ENCODE peak calls at places on chromosomes 16 and 17, in nine cellular contexts. One of them, this sample, is unnamed.

GRCh38 chr16:23434380-23434779 is 18.6 kb downstream of the COG7 start:
- DNase-seq in IMR-90: peak; percentile 74
- DNase-seq in spleen: no peak
- DNase-seq in RWPE1: peak; percentile 57
- DNase-seq in neural crest cell: peak; percentile 26
- DNase-seq in AG09309: no peak
- DNase-seq in right atrium auricular region: no peak
- DNase-seq in progenitor cell of endocrine pancreas: no peak
- DNase-seq in GM12865: peak; percentile 82
- DNase-seq in this sample: no peak

GRCh38 chr17:49993423-49994037 is 1.5 kb downstream of the DLX3 start:
- DNase-seq in right atrium auricular region: no peak
- DNase-seq in progenitor cell of endocrine pancreas: peak; percentile 37
- DNase-seq in neural crest cell: no peak
- DNase-seq in GM12865: peak; percentile 30
- DNase-seq in RWPE1: no peak
- DNase-seq in spleen: no peak
- DNase-seq in AG09309: no peak
- DNase-seq in IMR-90: no peak
- DNase-seq in this sample: no peak

GRCh38 chr17:76515291-76515949 is 14.2 kb upstream of the RHBDF2 start:
- DNase-seq in RWPE1: no peak
- DNase-seq in GM12865: peak; percentile 91
- DNase-seq in neural crest cell: no peak
- DNase-seq in AG09309: peak; percentile 99
- DNase-seq in spleen: peak; percentile 86
- DNase-seq in right atrium auricular region: peak; percentile 96
- DNase-seq in progenitor cell of endocrine pancreas: no peak
- DNase-seq in IMR-90: peak; percentile 97
- DNase-seq in this sample: no peak

GRCh38 chr17:869067-869466 is 86.9 kb downstream of the MRM3 start:
- DNase-seq in IMR-90: peak; percentile 68
- DNase-seq in neural crest cell: no peak
- DNase-seq in AG09309: peak; percentile 47
- DNase-seq in right atrium auricular region: peak; percentile 88
- DNase-seq in progenitor cell of endocrine pancreas: no peak
- DNase-seq in spleen: no peak
- DNase-seq in GM12865: no peak
- DNase-seq in RWPE1: no peak
- DNase-seq in this sample: no peak

GRCh38 chr16:58414938-58415451 is 22.7 kb downstream of the GINS3 start:
- DNase-seq in AG09309: no peak
- DNase-seq in right atrium auricular region: no peak
- DNase-seq in spleen: no peak
- DNase-seq in progenitor cell of endocrine pancreas: no peak
- DNase-seq in GM12865: no peak
- DNase-seq in neural crest cell: no peak
- DNase-seq in RWPE1: no peak
- DNase-seq in IMR-90: peak; percentile 29
- DNase-seq in this sample: no peak

GRCh38 chr16:79047337-79047736 is 553.2 kb downstream of the MAF start:
- DNase-seq in GM12865: peak; percentile 14
- DNase-seq in right atrium auricular region: no peak
- DNase-seq in neural crest cell: no peak
- DNase-seq in RWPE1: peak; percentile 20
- DNase-seq in IMR-90: no peak
- DNase-seq in progenitor cell of endocrine pancreas: no peak
- DNase-seq in AG09309: no peak
- DNase-seq in spleen: no peak
- DNase-seq in this sample: peak; percentile 7

GRCh38 chr16:69691980-69692911 is 34.1 kb downstream of the NQO1 start:
- DNase-seq in neural crest cell: no peak
- DNase-seq in RWPE1: no peak
- DNase-seq in AG09309: no peak
- DNase-seq in spleen: no peak
- DNase-seq in right atrium auricular region: no peak
- DNase-seq in GM12865: peak; percentile 35
- DNase-seq in IMR-90: peak; percentile 73
- DNase-seq in progenitor cell of endocrine pancreas: no peak
- DNase-seq in this sample: no peak

GRCh38 chr16:2748757-2749455 is 3.5 kb upstream of the SRRM2 start:
- DNase-seq in RWPE1: no peak
- DNase-seq in spleen: peak; percentile 46
- DNase-seq in progenitor cell of endocrine pancreas: no peak
- DNase-seq in AG09309: no peak
- DNase-seq in neural crest cell: no peak
- DNase-seq in IMR-90: no peak
- DNase-seq in GM12865: no peak
- DNase-seq in right atrium auricular region: no peak
- DNase-seq in this sample: no peak

GRCh38 chr17:50110591-50111349 is 15.6 kb downstream of the PDK2 start:
- DNase-seq in right atrium auricular region: peak; percentile 84
- DNase-seq in IMR-90: no peak
- DNase-seq in RWPE1: no peak
- DNase-seq in AG09309: no peak
- DNase-seq in progenitor cell of endocrine pancreas: no peak
- DNase-seq in GM12865: no peak
- DNase-seq in spleen: no peak
- DNase-seq in neural crest cell: no peak
- DNase-seq in this sample: no peak

GRCh38 chr17:33987162-33987561 is 267.9 kb upstream of the CCL2 start:
- DNase-seq in AG09309: no peak
- DNase-seq in progenitor cell of endocrine pancreas: no peak
- DNase-seq in RWPE1: no peak
- DNase-seq in IMR-90: no peak
- DNase-seq in neural crest cell: no peak
- DNase-seq in spleen: no peak
- DNase-seq in right atrium auricular region: peak; percentile 5
- DNase-seq in GM12865: no peak
- DNase-seq in this sample: no peak

GRCh38 chr17:29581583-29582253 is 7.7 kb downstream of the GIT1 start:
- DNase-seq in IMR-90: no peak
- DNase-seq in RWPE1: peak; percentile 86
- DNase-seq in progenitor cell of endocrine pancreas: no peak
- DNase-seq in GM12865: no peak
- DNase-seq in spleen: peak; percentile 76
- DNase-seq in AG09309: no peak
- DNase-seq in neural crest cell: no peak
- DNase-seq in right atrium auricular region: no peak
- DNase-seq in this sample: no peak

GRCh38 chr16:8516471-8516870 is 73.8 kb downstream of the TMEM114 start:
- DNase-seq in RWPE1: no peak
- DNase-seq in progenitor cell of endocrine pancreas: no peak
- DNase-seq in GM12865: no peak
- DNase-seq in spleen: no peak
- DNase-seq in IMR-90: no peak
- DNase-seq in right atrium auricular region: no peak
- DNase-seq in neural crest cell: no peak
- DNase-seq in AG09309: no peak
- DNase-seq in this sample: no peak

GRCh38 chr17:16351831-16352230 is 1.4 kb downstream of the CENPV start:
- DNase-seq in right atrium auricular region: no peak
- DNase-seq in AG09309: no peak
- DNase-seq in IMR-90: peak; percentile 75
- DNase-seq in GM12865: no peak
- DNase-seq in spleen: no peak
- DNase-seq in RWPE1: peak; percentile 13
- DNase-seq in progenitor cell of endocrine pancreas: no peak
- DNase-seq in neural crest cell: no peak
- DNase-seq in this sample: no peak

GRCh38 chr17:80008383-80008840 is 27.3 kb downstream of the TBC1D16 start:
- DNase-seq in IMR-90: peak; percentile 48
- DNase-seq in neural crest cell: peak; percentile 67
- DNase-seq in RWPE1: peak; percentile 70
- DNase-seq in spleen: peak; percentile 93
- DNase-seq in GM12865: peak; percentile 67
- DNase-seq in progenitor cell of endocrine pancreas: peak; percentile 72
- DNase-seq in AG09309: no peak
- DNase-seq in right atrium auricular region: peak; percentile 86
- DNase-seq in this sample: no peak

GRCh38 chr16:53999123-53999522 is 287.5 kb downstream of the IRX3 start:
- DNase-seq in GM12865: no peak
- DNase-seq in neural crest cell: no peak
- DNase-seq in progenitor cell of endocrine pancreas: no peak
- DNase-seq in right atrium auricular region: no peak
- DNase-seq in IMR-90: no peak
- DNase-seq in RWPE1: no peak
- DNase-seq in AG09309: no peak
- DNase-seq in spleen: no peak
- DNase-seq in this sample: no peak

GRCh38 chr16:10314811-10315210 is 71.0 kb upstream of the ATF7IP2 start:
- DNase-seq in GM12865: peak; percentile 39
- DNase-seq in spleen: no peak
- DNase-seq in IMR-90: no peak
- DNase-seq in progenitor cell of endocrine pancreas: no peak
- DNase-seq in right atrium auricular region: no peak
- DNase-seq in AG09309: no peak
- DNase-seq in RWPE1: peak; percentile 38
- DNase-seq in neural crest cell: no peak
- DNase-seq in this sample: no peak
- TF ChIP-seq CTCF in GM12865: no peak
- TF ChIP-seq CTCF in spleen: peak; percentile 29
- TF ChIP-seq CTCF in IMR-90: no peak
- TF ChIP-seq CTCF in progenitor cell of endocrine pancreas: no peak
- TF ChIP-seq CTCF in right atrium auricular region: no peak
- TF ChIP-seq CTCF in AG09309: no peak
- TF ChIP-seq CTCF in RWPE1: peak; percentile 38
- TF ChIP-seq CTCF in neural crest cell: no peak
- TF ChIP-seq CTCF in this sample: no peak

GRCh38 chr17:61307905-61308886 is 91.4 kb upstream of the TBX2 start:
- DNase-seq in progenitor cell of endocrine pancreas: no peak
- DNase-seq in neural crest cell: no peak
- DNase-seq in AG09309: peak; percentile 99
- DNase-seq in spleen: no peak
- DNase-seq in RWPE1: no peak
- DNase-seq in IMR-90: peak; percentile 99
- DNase-seq in right atrium auricular region: no peak
- DNase-seq in GM12865: no peak
- DNase-seq in this sample: no peak
- TF ChIP-seq CTCF in progenitor cell of endocrine pancreas: no peak
- TF ChIP-seq CTCF in neural crest cell: no peak
- TF ChIP-seq CTCF in AG09309: peak; percentile 24
- TF ChIP-seq CTCF in spleen: no peak
- TF ChIP-seq CTCF in RWPE1: no peak
- TF ChIP-seq CTCF in IMR-90: peak; percentile 10
- TF ChIP-seq CTCF in right atrium auricular region: no peak
- TF ChIP-seq CTCF in GM12865: no peak
- TF ChIP-seq CTCF in this sample: peak; percentile 16

DNA sequence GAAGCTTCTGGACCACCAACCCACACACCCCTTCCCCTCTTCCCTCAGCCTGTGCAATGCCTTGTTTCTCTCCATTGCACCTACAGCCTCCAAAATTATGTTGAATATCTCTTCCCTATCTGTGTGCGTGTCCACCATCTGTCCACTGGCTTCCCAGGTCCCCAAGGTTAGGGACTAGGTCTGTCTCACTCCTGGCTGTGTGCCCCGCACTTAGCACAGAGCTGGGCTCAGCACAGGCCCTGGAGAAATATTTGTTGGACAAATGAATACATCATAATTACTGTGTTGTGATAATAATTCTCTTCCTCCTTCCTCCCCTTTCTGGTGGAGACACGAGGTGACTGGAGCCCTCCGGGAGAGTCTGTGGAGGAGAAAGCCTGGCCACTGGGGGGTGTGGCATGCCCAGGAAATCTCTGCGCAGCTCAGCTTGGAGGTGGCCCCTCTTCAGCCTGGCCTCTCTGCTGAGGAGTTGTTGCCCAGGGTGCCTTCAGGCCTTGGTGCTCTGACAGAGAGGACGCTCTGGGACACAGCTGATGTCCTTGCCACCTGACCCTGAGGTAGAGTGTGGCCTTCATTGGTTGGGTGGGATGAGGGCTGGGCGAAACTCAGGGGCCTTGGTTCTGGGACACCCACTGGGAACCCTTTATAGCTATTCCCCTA is 3.3 kb upstream of the BRD7 start:
- DNase-seq in IMR-90: no peak
- DNase-seq in RWPE1: no peak
- DNase-seq in GM12865: peak; percentile 18
- DNase-seq in right atrium auricular region: no peak
- DNase-seq in progenitor cell of endocrine pancreas: no peak
- DNase-seq in AG09309: no peak
- DNase-seq in neural crest cell: peak; percentile 48
- DNase-seq in spleen: no peak
- DNase-seq in this sample: no peak
- TF ChIP-seq CTCF in IMR-90: peak; percentile 24
- TF ChIP-seq CTCF in RWPE1: no peak
- TF ChIP-seq CTCF in GM12865: peak; percentile 3
- TF ChIP-seq CTCF in right atrium auricular region: no peak
- TF ChIP-seq CTCF in progenitor cell of endocrine pancreas: peak; percentile 38
- TF ChIP-seq CTCF in AG09309: peak; percentile 56
- TF ChIP-seq CTCF in neural crest cell: peak; percentile 56
- TF ChIP-seq CTCF in spleen: peak; percentile 16
- TF ChIP-seq CTCF in this sample: peak; percentile 44

GRCh38 chr16:27315333-27316037 is 1.7 kb downstream of the IL4R start:
- DNase-seq in IMR-90: peak; percentile 65
- DNase-seq in neural crest cell: no peak
- DNase-seq in progenitor cell of endocrine pancreas: no peak
- DNase-seq in spleen: peak; percentile 89
- DNase-seq in GM12865: peak; percentile 38
- DNase-seq in AG09309: peak; percentile 39
- DNase-seq in right atrium auricular region: peak; percentile 91
- DNase-seq in RWPE1: peak; percentile 93
- DNase-seq in this sample: no peak
- TF ChIP-seq CTCF in IMR-90: no peak
- TF ChIP-seq CTCF in neural crest cell: no peak
- TF ChIP-seq CTCF in progenitor cell of endocrine pancreas: no peak
- TF ChIP-seq CTCF in spleen: no peak
- TF ChIP-seq CTCF in GM12865: no peak
- TF ChIP-seq CTCF in AG09309: no peak
- TF ChIP-seq CTCF in right atrium auricular region: no peak
- TF ChIP-seq CTCF in RWPE1: no peak
- TF ChIP-seq CTCF in this sample: no peak

This sample was measured in osteocyte.